ENCODE peak calls at places on chromosome 4, in ten cellular contexts. D is NB4, R is K562, W is HepG2, L is breast epithelium, C is uterus, S is vagina, Z is suprapubic skin, V is tibial nerve, P is body of pancreas. K is an unnamed sample.

GRCh38 chr4:179465131-179465797 is 2023.0 kb upstream of the AGA start:
- DNase-seq in D (peak), R (no peak), W (no peak), L (no peak), C (no peak), S (no peak), Z (no peak), V (no peak), P (no peak), K (no peak)

GRCh38 chr4:83013420-83013867 is 2.8 kb upstream of the LIN54 start:
- DNase-seq in D (peak), R (no peak), W (no peak), L (no peak), C (no peak), S (no peak), Z (no peak), V (no peak), P (no peak), K (no peak)

GRCh38 chr4:142452132-142452855 is 393.8 kb downstream of the INPP4B start:
- DNase-seq in D (no peak), R (no peak), W (no peak), L (no peak), C (no peak), S (no peak), Z (no peak), V (no peak), P (no peak), K (no peak)

GRCh38 chr4:82984459-82984858 is 26.2 kb downstream of the LIN54 start:
- DNase-seq in D (peak), R (peak), W (peak), L (no peak), C (no peak), S (no peak), Z (no peak), V (no peak), P (no peak), K (no peak)

GRCh38 chr4:86452323-86452995 is 92.6 kb upstream of the MAPK10 start:
- DNase-seq in D (no peak), R (no peak), W (no peak), L (no peak), C (peak), S (no peak), Z (no peak), V (no peak), P (no peak), K (no peak)

GRCh38 chr4:48343531-48343930 is 2.2 kb downstream of the SLAIN2 start:
- DNase-seq in D (no peak), R (no peak), W (no peak), L (no peak), C (no peak), S (no peak), Z (no peak), V (no peak), P (no peak), K (no peak)

GRCh38 chr4:57109847-57110634 is at the start of gene IGFBP7:
- DNase-seq in D (peak), R (peak), W (no peak), L (no peak), C (peak), S (no peak), Z (peak), V (no peak), P (peak), K (no peak)

GRCh38 chr4:134668237-134668636 is 466.6 kb upstream of the PABPC4L start:
- DNase-seq in D (no peak), R (no peak), W (no peak), L (no peak), C (no peak), S (no peak), Z (no peak), V (no peak), P (no peak), K (no peak)

GRCh38 chr4:8260656-8261111 is 8.9 kb upstream of the HTRA3 start:
- DNase-seq in D (no peak), R (no peak), W (no peak), L (peak), C (peak), S (no peak), Z (no peak), V (no peak), P (no peak), K (no peak)

GRCh38 chr4:111031180-111031579 is 408.3 kb upstream of the PITX2 start:
- DNase-seq in D (no peak), R (no peak), W (no peak), L (no peak), C (no peak), S (no peak), Z (no peak), V (no peak), P (no peak), K (no peak)

GRCh38 chr4:184843984-184844554 is 18.3 kb upstream of the ACSL1 start:
- DNase-seq in D (no peak), R (peak), W (no peak), L (no peak), C (no peak), S (no peak), Z (no peak), V (no peak), P (no peak), K (no peak)

GRCh38 chr4:74364649-74365491 is at the start of gene EREG:
- DNase-seq in D (no peak), R (peak), W (no peak), L (no peak), C (no peak), S (no peak), Z (no peak), V (no peak), P (no peak), K (no peak)

GRCh38 chr4:95318483-95318882 is 230.3 kb downstream of the UNC5C start:
- DNase-seq in D (no peak), R (no peak), W (no peak), L (no peak), C (no peak), S (no peak), Z (no peak), V (no peak), P (no peak), K (no peak)

GRCh38 chr4:149845643-149846208 is 30.1 kb upstream of the IQCM start:
- DNase-seq in D (no peak), R (no peak), W (no peak), L (no peak), C (no peak), S (no peak), Z (no peak), V (no peak), P (no peak), K (no peak)

GRCh38 chr4:93184093-93184492 is 644.5 kb upstream of the ATOH1 start:
- DNase-seq in D (no peak), R (no peak), W (no peak), L (no peak), C (no peak), S (no peak), Z (no peak), V (no peak), P (no peak), K (no peak)

GRCh38 chr4:156536661-156537060 is 434.9 kb downstream of the PDGFC start:
- DNase-seq in D (no peak), R (no peak), W (no peak), L (peak), C (peak), S (no peak), Z (no peak), V (no peak), P (no peak), K (no peak)

GRCh38 chr4:188171551-188171950 is 32.3 kb downstream of the TRIML1 start:
- DNase-seq in D (no peak), R (no peak), W (no peak), L (no peak), C (no peak), S (no peak), Z (no peak), V (no peak), P (no peak), K (no peak)

GRCh38 chr4:139315221-139315675 is 13.0 kb upstream of the NDUFC1 start:
- DNase-seq in D (no peak), R (no peak), W (no peak), L (no peak), C (no peak), S (no peak), Z (no peak), V (no peak), P (no peak), K (no peak)

GRCh38 chr4:748461-748860 is 42.8 kb downstream of the PCGF3 start:
- DNase-seq in D (no peak), R (no peak), W (no peak), L (no peak), C (no peak), S (no peak), Z (no peak), V (no peak), P (no peak), K (no peak)

GRCh38 chr4:161554372-161554990 is 609.3 kb downstream of the FSTL5 start:
- DNase-seq in D (no peak), R (no peak), W (no peak), L (no peak), C (no peak), S (no peak), Z (no peak), V (no peak), P (no peak), K (no peak)

GRCh38 chr4:119872344-119873031 is 194.2 kb downstream of the MAD2L1 start:
- DNase-seq in D (no peak), R (no peak), W (no peak), L (no peak), C (no peak), S (no peak), Z (no peak), V (no peak), P (no peak), K (no peak)

GRCh38 chr4:45370370-45370769 is 644.0 kb upstream of the GNPDA2 start:
- DNase-seq in D (no peak), R (no peak), W (no peak), L (no peak), C (no peak), S (no peak), Z (no peak), V (no peak), P (no peak), K (no peak)

GRCh38 chr4:52643846-52644245 is 15.3 kb downstream of the USP46 start:
- DNase-seq in D (no peak), R (no peak), W (peak), L (peak), C (peak), S (no peak), Z (peak), V (peak), P (peak), K (no peak)

GRCh38 chr4:43496602-43497001 is 604.1 kb downstream of the GRXCR1 start:
- DNase-seq in D (no peak), R (no peak), W (no peak), L (no peak), C (no peak), S (no peak), Z (no peak), V (no peak), P (no peak), K (no peak)

GRCh38 chr4:667545-667925 is 6.5 kb downstream of the ATP5ME start:
- DNase-seq in D (no peak), R (no peak), W (no peak), L (no peak), C (no peak), S (no peak), Z (no peak), V (no peak), P (no peak), K (no peak)

GRCh38 chr4:39729557-39729956 is 31.6 kb downstream of the UBE2K start:
- DNase-seq in D (no peak), R (no peak), W (no peak), L (no peak), C (no peak), S (no peak), Z (no peak), V (no peak), P (no peak), K (no peak)

GRCh38 chr4:186772936-186773335 is 49.3 kb upstream of the FAT1 start:
- DNase-seq in D (no peak), R (no peak), W (no peak), L (no peak), C (no peak), S (no peak), Z (no peak), V (no peak), P (no peak), K (no peak)

GRCh38 chr4:138898282-138898681 is 117.3 kb upstream of the NOCT start:
- DNase-seq in D (no peak), R (no peak), W (no peak), L (no peak), C (no peak), S (no peak), Z (no peak), V (no peak), P (no peak), K (no peak)

GRCh38 chr4:73311428-73311827 is 52.8 kb upstream of the ANKRD17 start:
- DNase-seq in D (peak), R (no peak), W (peak), L (no peak), C (no peak), S (no peak), Z (no peak), V (no peak), P (no peak), K (no peak)

GRCh38 chr4:78642934-78643333 is 91.4 kb downstream of the ANXA3 start:
- DNase-seq in D (no peak), R (no peak), W (no peak), L (no peak), C (no peak), S (no peak), Z (no peak), V (no peak), P (no peak), K (no peak)

GRCh38 chr4:83360018-83360417 is 25.4 kb upstream of the HPSE start:
- DNase-seq in D (no peak), R (no peak), W (no peak), L (no peak), C (no peak), S (no peak), Z (no peak), V (no peak), P (no peak), K (no peak)

GRCh38 chr4:77582151-77582550 is 23.5 kb upstream of the CXCL13 start:
- DNase-seq in D (no peak), R (no peak), W (no peak), L (no peak), C (no peak), S (no peak), Z (no peak), V (no peak), P (no peak), K (no peak)

GRCh38 chr4:15149842-15150592 is 147.7 kb downstream of the CPEB2 start:
- DNase-seq in D (peak), R (peak), W (peak), L (peak), C (peak), S (no peak), Z (peak), V (peak), P (peak), K (peak)

GRCh38 chr4:99998062-99998880 is 48.2 kb upstream of the H2AZ1 start:
- DNase-seq in D (peak), R (no peak), W (peak), L (no peak), C (no peak), S (no peak), Z (no peak), V (no peak), P (no peak), K (no peak)

GRCh38 chr4:78612398-78613005 is 60.9 kb downstream of the ANXA3 start:
- DNase-seq in D (peak), R (no peak), W (peak), L (no peak), C (no peak), S (no peak), Z (no peak), V (peak), P (peak), K (no peak)

GRCh38 chr4:129862461-129862860 is 766.5 kb downstream of the C4orf33 start:
- DNase-seq in D (no peak), R (no peak), W (no peak), L (no peak), C (no peak), S (no peak), Z (no peak), V (no peak), P (no peak), K (no peak)

GRCh38 chr4:87543835-87544461 is 14.8 kb upstream of the SPARCL1 start:
- DNase-seq in D (peak), R (peak), W (peak), L (no peak), C (peak), S (peak), Z (no peak), V (peak), P (no peak), K (no peak)

DNA sequence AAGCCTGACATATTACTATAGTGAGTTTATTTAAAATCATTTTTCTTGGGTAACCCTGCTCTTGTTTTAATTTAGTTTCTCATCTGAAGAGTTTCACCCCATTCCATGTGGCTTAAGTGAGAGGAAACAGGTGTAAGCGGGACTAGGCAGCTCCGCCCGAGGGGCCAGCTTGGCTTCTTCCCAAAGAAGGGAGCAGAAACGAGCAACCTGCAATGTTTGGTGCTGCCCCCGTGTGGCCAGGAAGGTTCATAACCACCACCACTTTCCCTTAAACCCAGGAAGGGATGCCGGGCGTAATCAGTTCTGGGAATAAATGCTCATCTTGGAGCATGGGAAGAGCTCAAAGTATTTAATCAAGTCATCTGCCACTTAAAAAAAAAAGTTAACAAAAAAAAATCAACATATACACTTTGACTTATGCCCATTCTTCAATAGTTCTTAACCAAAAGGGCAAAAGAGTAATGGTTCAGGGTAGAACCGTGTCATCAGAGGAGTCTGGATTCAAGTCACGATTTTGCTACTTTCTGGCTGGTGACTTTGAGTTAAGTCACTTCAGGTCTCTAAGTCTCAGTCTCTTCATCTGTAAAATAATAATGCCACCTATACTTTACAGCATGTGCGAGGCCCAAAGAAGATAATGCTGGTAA is 147.9 kb downstream of the NSUN7 start:
- DNase-seq in D (peak), R (peak), W (peak), L (no peak), C (peak), S (no peak), Z (peak), V (peak), P (peak), K (peak)
- H3K4me3 ChIP-seq in D (no peak), R (no peak), W (no peak), L (no peak), C (no peak), S (no peak), Z (no peak), V (no peak), P (no peak), K (no peak)

DNA sequence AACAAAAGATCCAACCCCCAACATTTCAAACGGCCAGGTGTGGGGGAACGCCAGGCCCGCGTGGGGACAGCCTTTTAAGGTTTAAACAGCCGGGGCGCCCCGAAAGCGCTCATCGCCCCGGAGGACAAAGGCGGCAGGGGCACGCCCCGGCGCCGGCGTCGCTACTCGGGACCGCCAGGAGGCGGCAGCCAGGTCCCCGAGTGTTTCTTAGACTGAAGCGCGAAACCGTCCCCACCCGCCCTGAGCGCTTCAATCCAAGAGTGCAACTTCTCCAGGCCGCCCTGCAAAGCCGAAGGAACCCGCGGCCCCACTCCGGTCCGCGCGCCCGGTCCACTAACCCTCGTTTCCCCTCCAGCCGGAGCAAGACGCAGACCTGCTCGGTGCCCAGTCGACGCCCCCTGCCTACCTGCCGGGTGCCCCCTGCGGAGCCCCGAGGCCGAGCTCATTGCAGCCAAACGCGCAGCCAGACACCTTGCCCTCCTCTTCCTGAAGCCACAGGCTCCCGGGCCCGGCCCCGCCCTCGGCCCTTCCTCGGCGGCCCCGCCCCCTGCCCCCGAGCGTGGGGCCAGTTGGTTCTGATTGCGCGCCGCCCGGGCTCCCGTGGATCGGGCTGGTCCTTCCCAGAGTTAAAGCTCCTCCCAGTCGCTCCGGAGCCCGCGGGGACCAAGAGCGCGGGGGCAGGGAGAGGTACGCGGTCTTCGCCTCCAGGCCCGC is at the start of gene CASP6:
- DNase-seq in D (peak), R (peak), W (peak), L (peak), C (peak), S (peak), Z (peak), V (peak), P (peak), K (peak)
- TF ChIP-seq POLR2A in D (no peak), R (peak), W (peak), L (no peak), C (peak), S (no peak), Z (no peak), V (no peak), P (peak), K (no peak)

GRCh38 chr4:23614284-23614892 is 275.5 kb downstream of the PPARGC1A start:
- DNase-seq in D (peak), R (peak), W (peak), L (no peak), C (no peak), S (no peak), Z (no peak), V (no peak), P (no peak), K (no peak)
- TF ChIP-seq CTCF in D (peak), R (no peak), W (peak), L (no peak), C (no peak), S (no peak), Z (no peak), V (no peak), P (peak), K (no peak)

GRCh38 chr4:133618963-133619362 is 469.9 kb downstream of the PCDH10 start:
- DNase-seq in D (peak), R (no peak), W (no peak), L (no peak), C (no peak), S (no peak), Z (no peak), V (no peak), P (no peak), K (no peak)

GRCh38 chr4:133621628-133622027 is 472.5 kb downstream of the PCDH10 start:
- DNase-seq in D (no peak), R (no peak), W (no peak), L (no peak), C (no peak), S (no peak), Z (no peak), V (no peak), P (no peak), K (no peak)

GRCh38 chr4:133623847-133624246 is 474.8 kb downstream of the PCDH10 start:
- DNase-seq in D (no peak), R (no peak), W (no peak), L (no peak), C (no peak), S (no peak), Z (no peak), V (no peak), P (no peak), K (no peak)

GRCh38 chr4:133624744-133625143 is 475.6 kb downstream of the PCDH10 start:
- DNase-seq in D (no peak), R (no peak), W (no peak), L (no peak), C (no peak), S (no peak), Z (no peak), V (no peak), P (no peak), K (no peak)
- H3K4me3 ChIP-seq in D (no peak), R (no peak), W (no peak), L (no peak), C (no peak), S (no peak), Z (no peak), V (no peak), P (no peak), K (no peak)

K was measured in lower leg skin.